ENCODE peak calls at places on chromosomes 11 and 22, in seven cellular contexts. W is stimulated activated CD4-positive, alpha-beta T cell treated with anti-CD3 and anti-CD28 coated beads, Interleukin-2, amount 100 ng/mL, for 48 hours; I is NCI-H774; E is HCT116; H is COR-L47; M is anterior cingulate cortex; B is Karpas-422. N is an unnamed sample.

GRCh38 chr22:34015642-34016041 is 95.4 kb upstream of the LARGE1 start:
- DNase-seq in W (no peak), I (no peak), B (no peak), M (no peak), E (no peak), H (no peak), N (no peak)

GRCh38 chr11:27385245-27385644 is 22.2 kb upstream of the CCDC34 start:
- DNase-seq in E (no peak), H (no peak), I (no peak), W (no peak), B (no peak), M (no peak), N (no peak)

GRCh38 chr11:62732830-62733229 is 4.5 kb downstream of the TTC9C start:
- DNase-seq in W (no peak), E (no peak), H (peak), M (no peak), B (peak), I (no peak), N (no peak)

GRCh38 chr22:22662095-22662494 is 17.7 kb downstream of the GGTLC2 start:
- DNase-seq in B (peak), E (no peak), W (no peak), I (no peak), H (no peak), M (no peak), N (no peak)

GRCh38 chr22:45639747-45640102 is 31.9 kb upstream of the ATXN10 start:
- DNase-seq in E (no peak), H (no peak), M (no peak), B (no peak), W (no peak), I (no peak), N (no peak)

GRCh38 chr22:23749747-23750373 is 1.1 kb downstream of the ZNF70 start:
- DNase-seq in E (no peak), B (peak), H (no peak), I (no peak), W (no peak), M (no peak), N (no peak)

GRCh38 chr11:37248145-37248544 is 650.1 kb upstream of the RAG2 start:
- DNase-seq in W (no peak), I (no peak), M (no peak), E (no peak), B (no peak), H (no peak), N (no peak)

GRCh38 chr11:31236052-31236652 is 133.4 kb downstream of the DCDC1 start:
- DNase-seq in H (peak), B (peak), M (no peak), W (no peak), E (peak), I (no peak), N (no peak)

GRCh38 chr11:8080674-8081590 is at the start of gene TUB:
- DNase-seq in I (no peak), H (peak), E (no peak), W (no peak), B (no peak), M (no peak), N (no peak)

GRCh38 chr11:122804161-122804560 is 34.1 kb upstream of the CRTAM start:
- DNase-seq in E (no peak), H (no peak), B (no peak), W (no peak), I (no peak), M (no peak), N (no peak)

GRCh38 chr11:13446444-13446843 is 16.6 kb downstream of the BTBD10 start:
- DNase-seq in B (no peak), H (no peak), I (no peak), M (no peak), E (no peak), W (no peak), N (no peak)

GRCh38 chr11:134584706-134585445 is 172.8 kb upstream of the B3GAT1 start:
- DNase-seq in W (no peak), H (no peak), M (peak), B (no peak), E (no peak), I (no peak), N (no peak)

GRCh38 chr11:12768731-12769673 is 94.8 kb downstream of the TEAD1 start:
- DNase-seq in E (no peak), I (no peak), B (no peak), M (no peak), H (no peak), W (no peak), N (no peak)

GRCh38 chr11:110587972-110588371 is 124.3 kb downstream of the ARHGAP20 start:
- DNase-seq in B (no peak), M (no peak), H (no peak), W (no peak), I (no peak), E (no peak), N (no peak)

GRCh38 chr22:25327018-25327755 is 107.7 kb downstream of the CRYBB2 start:
- DNase-seq in E (no peak), B (no peak), H (no peak), I (no peak), W (no peak), M (no peak), N (no peak)

GRCh38 chr11:8079111-8079675 is 1.8 kb upstream of the TUB start:
- DNase-seq in E (no peak), I (no peak), W (no peak), H (no peak), M (no peak), B (no peak), N (no peak)

GRCh38 chr11:2304156-2305139 is 2.6 kb downstream of the TSPAN32 start:
- DNase-seq in H (no peak), M (no peak), I (no peak), E (no peak), W (no peak), B (no peak), N (no peak)

GRCh38 chr11:14015711-14016110 is 53.2 kb downstream of the SPON1 start:
- DNase-seq in I (no peak), H (no peak), B (no peak), W (no peak), M (no peak), E (peak), N (no peak)

GRCh38 chr11:61551630-61552029 is 29.2 kb downstream of the SYT7 start:
- DNase-seq in M (no peak), B (no peak), W (no peak), E (peak), I (no peak), H (no peak), N (no peak)

GRCh38 chr11:122663056-122663740 is 7.7 kb downstream of the UBASH3B start:
- DNase-seq in E (no peak), I (no peak), W (no peak), H (no peak), M (no peak), B (no peak), N (no peak)

GRCh38 chr11:60942970-60943565 is 8.9 kb downstream of the SLC15A3 start:
- DNase-seq in M (no peak), E (no peak), B (no peak), H (peak), I (peak), W (no peak), N (peak)

N was measured in NCI-H2107.